ENCODE peak calls at places on chromosomes 16 and 17, in five cellular contexts. V, H, L, Y and G are unnamed samples.

GRCh38 chr16:15961060-15961511 is 11.7 kb downstream of the ABCC1 start:
- DNase-seq in V (no peak), Y (no peak), H (no peak), L (no peak), G (peak)

GRCh38 chr16:11539635-11540034 is 47.1 kb downstream of the LITAF start:
- DNase-seq in Y (no peak), V (no peak), H (no peak), L (no peak), G (no peak)

GRCh38 chr16:57802635-57803412 is 533 bp upstream of the KIFC3 start:
- DNase-seq in H (peak), L (peak), V (no peak), Y (no peak), G (no peak)

GRCh38 chr17:18896146-18896545 is 38.2 kb downstream of the PRPSAP2 start:
- DNase-seq in L (no peak), V (no peak), H (no peak), Y (no peak), G (no peak)

GRCh38 chr16:85291302-85292148 is 179.3 kb upstream of the CIBAR2 start:
- DNase-seq in Y (no peak), V (peak), H (peak), L (no peak), G (no peak)

GRCh38 chr17:48961516-48962233 is 6.7 kb downstream of the GIP start:
- DNase-seq in V (no peak), Y (peak), H (no peak), L (no peak), G (no peak)

GRCh38 chr17:57406131-57406980 is 150.0 kb downstream of the MSI2 start:
- DNase-seq in L (no peak), V (no peak), H (peak), Y (no peak), G (no peak)

GRCh38 chr17:79979841-79980215 is 55.8 kb downstream of the TBC1D16 start:
- DNase-seq in V (no peak), Y (no peak), H (no peak), L (no peak), G (no peak)

GRCh38 chr16:4369006-4369766 is 2.5 kb upstream of the VASN start:
- DNase-seq in H (no peak), V (no peak), L (no peak), Y (peak), G (no peak)

GRCh38 chr16:77657016-77657415 is 65.3 kb upstream of the NUDT7 start:
- DNase-seq in H (no peak), Y (peak), L (no peak), V (no peak), G (no peak)

GRCh38 chr17:29084476-29085148 is 41.7 kb downstream of the PIPOX start:
- DNase-seq in H (peak), L (no peak), V (no peak), Y (no peak), G (no peak)

GRCh38 chr16:19377864-19378263 is 39.8 kb upstream of the TMC5 start:
- DNase-seq in V (no peak), H (no peak), Y (no peak), L (no peak), G (no peak)

GRCh38 chr16:52539197-52539596 is 7.7 kb downstream of the TOX3 start:
- DNase-seq in H (no peak), L (no peak), V (no peak), Y (no peak), G (no peak)

GRCh38 chr17:53061446-53061845 is 761.3 kb upstream of the KIF2B start:
- DNase-seq in H (no peak), L (no peak), Y (no peak), V (no peak), G (no peak)

GRCh38 chr17:14261406-14261805 is 24.7 kb upstream of the CDRT15 start:
- DNase-seq in V (no peak), L (no peak), Y (no peak), H (no peak), G (no peak)

GRCh38 chr16:77359065-77359502 is 75.8 kb downstream of the ADAMTS18 start:
- DNase-seq in H (no peak), L (no peak), Y (peak), V (no peak), G (no peak)

GRCh38 chr17:43406676-43407645 is 8.2 kb downstream of the ARL4D start:
- DNase-seq in L (no peak), V (no peak), Y (peak), H (peak), G (no peak)

GRCh38 chr16:30715777-30716445 is 16.9 kb downstream of the SRCAP start:
- DNase-seq in L (no peak), V (no peak), Y (peak), H (no peak), G (peak)

GRCh38 chr16:65409505-65409904 is 287.6 kb upstream of the CDH11 start:
- DNase-seq in Y (peak), L (no peak), H (no peak), V (no peak), G (no peak)

GRCh38 chr17:36934144-36934758 is 3.0 kb upstream of the LHX1 start:
- DNase-seq in Y (no peak), H (no peak), L (no peak), V (no peak), G (no peak)

GRCh38 chr17:17253445-17253844 is 16.5 kb upstream of the FLCN start:
- DNase-seq in H (no peak), L (no peak), Y (no peak), V (no peak), G (no peak)

GRCh38 chr17:80523054-80523744 is 21.4 kb upstream of the RPTOR start:
- DNase-seq in L (no peak), V (no peak), Y (no peak), H (no peak), G (no peak)

GRCh38 chr17:77449908-77450741 is 309.4 kb downstream of the SEC14L1 start:
- DNase-seq in V (peak), Y (peak), L (peak), H (peak), G (no peak)

GRCh38 chr17:48003686-48004120 is 32.8 kb downstream of the CDK5RAP3 start:
- DNase-seq in Y (no peak), L (no peak), V (no peak), H (no peak), G (no peak)

GRCh38 chr17:31740611-31741082 is 118.4 kb downstream of the COPRS start:
- DNase-seq in V (peak), H (no peak), Y (peak), L (no peak), G (no peak)

GRCh38 chr16:14298374-14299122 is 227.4 kb downstream of the MRTFB start:
- DNase-seq in Y (no peak), L (no peak), V (no peak), H (no peak), G (no peak)